ENCODE peak calls at places on chromosomes 1 and 21, in ten cellular contexts. K is SK-N-MC, O is stomach, H is suprapubic skin, U is endothelial cell of umbilical vein, P is GM12878, D is transverse colon, J is GM23338, S is breast epithelium, I is HL-60. B is an unnamed sample.

GRCh38 chr1:1290238-1290731 is 10.0 kb downstream of the SCNN1D start:
- DNase-seq in K (no peak), O (peak), H (no peak), U (peak), P (no peak), D (peak), J (peak), S (no peak), I (no peak), B (peak)

GRCh38 chr1:67144696-67145095 is 9.9 kb upstream of the C1orf141 start:
- DNase-seq in K (no peak), O (no peak), H (no peak), U (no peak), P (no peak), D (no peak), J (no peak), S (no peak), I (no peak), B (no peak)

GRCh38 chr1:3975903-3976630 is 76.0 kb upstream of the C1orf174 start:
- DNase-seq in K (no peak), O (no peak), H (no peak), U (no peak), P (no peak), D (no peak), J (no peak), S (no peak), I (no peak), B (no peak)

GRCh38 chr1:111618953-111619634 is 495 bp upstream of the RAP1A start:
- DNase-seq in K (no peak), O (no peak), H (no peak), U (no peak), P (no peak), D (no peak), J (peak), S (no peak), I (no peak), B (no peak)

GRCh38 chr1:240258910-240259309 is 167.2 kb downstream of the FMN2 start:
- DNase-seq in K (no peak), O (no peak), H (no peak), U (no peak), P (no peak), D (no peak), J (no peak), S (no peak), I (no peak), B (no peak)

GRCh38 chr1:31705080-31705866 is 1.5 kb upstream of the COL16A1 start:
- DNase-seq in K (no peak), O (peak), H (peak), U (no peak), P (no peak), D (peak), J (peak), S (no peak), I (no peak), B (peak)

GRCh38 chr1:100585774-100586173 is 47.8 kb downstream of the GPR88 start:
- DNase-seq in K (no peak), O (no peak), H (no peak), U (no peak), P (no peak), D (no peak), J (no peak), S (no peak), I (no peak), B (no peak)

GRCh38 chr1:207102146-207102545 is 1.9 kb upstream of the C4BPA start:
- DNase-seq in K (no peak), O (no peak), H (no peak), U (no peak), P (no peak), D (no peak), J (no peak), S (no peak), I (no peak), B (no peak)

GRCh38 chr1:9437931-9438330 is 101.3 kb upstream of the SLC25A33 start:
- DNase-seq in K (no peak), O (no peak), H (peak), U (no peak), P (no peak), D (peak), J (no peak), S (peak), I (no peak), B (peak)

GRCh38 chr1:201603613-201604232 is 64.8 kb downstream of the NAV1 start:
- DNase-seq in K (no peak), O (no peak), H (no peak), U (peak), P (no peak), D (no peak), J (no peak), S (no peak), I (no peak), B (no peak)

GRCh38 chr1:56799605-56800398 is 19.4 kb downstream of the FYB2 start:
- DNase-seq in K (no peak), O (no peak), H (no peak), U (no peak), P (no peak), D (no peak), J (no peak), S (no peak), I (no peak), B (no peak)

GRCh38 chr1:117231748-117232373 is 21.1 kb upstream of the VTCN1 start:
- DNase-seq in K (no peak), O (peak), H (no peak), U (no peak), P (no peak), D (peak), J (no peak), S (no peak), I (no peak), B (peak)

GRCh38 chr1:90936061-90936460 is 85.8 kb downstream of the ZNF644 start:
- DNase-seq in K (no peak), O (no peak), H (no peak), U (no peak), P (no peak), D (no peak), J (no peak), S (no peak), I (no peak), B (no peak)

GRCh38 chr1:224273651-224274050 is 56.3 kb downstream of the NVL start:
- DNase-seq in K (no peak), O (no peak), H (no peak), U (no peak), P (no peak), D (peak), J (no peak), S (no peak), I (no peak), B (no peak)

GRCh38 chr1:198387587-198387986 is 152.9 kb downstream of the ATP6V1G3 start:
- DNase-seq in K (no peak), O (no peak), H (no peak), U (no peak), P (no peak), D (no peak), J (no peak), S (no peak), I (no peak), B (no peak)

GRCh38 chr21:15221799-15222386 is 157.1 kb upstream of the NRIP1 start:
- DNase-seq in K (no peak), O (no peak), H (no peak), U (no peak), P (no peak), D (peak), J (peak), S (no peak), I (peak), B (no peak)

GRCh38 chr1:57258616-57259330 is 165.1 kb downstream of the DAB1 start:
- DNase-seq in K (no peak), O (no peak), H (no peak), U (no peak), P (no peak), D (no peak), J (no peak), S (no peak), I (no peak), B (no peak)

GRCh38 chr1:15341634-15342375 is 67.9 kb upstream of the EFHD2 start:
- DNase-seq in K (no peak), O (no peak), H (no peak), U (peak), P (no peak), D (no peak), J (no peak), S (no peak), I (no peak), B (peak)

GRCh38 chr1:246591958-246592357 is 25.7 kb downstream of the CNST start:
- DNase-seq in K (no peak), O (no peak), H (no peak), U (no peak), P (no peak), D (peak), J (no peak), S (no peak), I (no peak), B (no peak)

GRCh38 chr21:26267389-26267788 is 96.8 kb upstream of the APP start:
- DNase-seq in K (no peak), O (no peak), H (no peak), U (no peak), P (no peak), D (no peak), J (no peak), S (no peak), I (no peak), B (no peak)

DNA sequence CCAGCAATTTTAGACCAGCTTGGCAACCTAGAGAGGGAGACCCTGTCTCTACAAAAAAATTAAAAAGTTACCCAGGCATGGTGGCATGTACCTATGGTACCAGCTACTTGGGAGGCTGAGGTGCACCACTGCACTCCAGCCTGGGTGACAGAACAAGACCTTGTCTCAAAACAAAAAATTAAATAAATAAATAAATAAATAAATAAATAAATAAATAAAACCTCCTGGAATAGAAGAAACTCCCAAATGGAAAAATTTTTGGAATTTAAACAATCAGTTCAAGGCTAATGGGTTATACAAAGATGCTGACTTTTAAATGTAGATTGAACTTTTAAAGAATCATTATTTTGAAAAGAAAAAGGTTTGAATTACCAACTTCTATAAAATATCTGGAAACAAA is 22.2 kb downstream of the UBR4 start:
- DNase-seq in K (no peak), O (no peak), H (no peak), U (no peak), P (no peak), D (no peak), J (no peak), S (no peak), I (no peak), B (no peak)
- H3K4me3 ChIP-seq in K (no peak), O (no peak), H (no peak), U (no peak), P (no peak), D (no peak), J (no peak), S (no peak), I (no peak), B (no peak)

GRCh38 chr21:27838585-27838984 is 871.7 kb upstream of the ADAMTS5 start:
- DNase-seq in K (no peak), O (no peak), H (no peak), U (no peak), P (no peak), D (no peak), J (no peak), S (no peak), I (no peak), B (no peak)

GRCh38 chr21:27831177-27831576 is 864.3 kb upstream of the ADAMTS5 start:
- DNase-seq in K (no peak), O (no peak), H (no peak), U (no peak), P (no peak), D (no peak), J (no peak), S (no peak), I (no peak), B (no peak)

GRCh38 chr21:27837933-27838332 is 871.0 kb upstream of the ADAMTS5 start:
- DNase-seq in K (no peak), O (no peak), H (no peak), U (no peak), P (no peak), D (no peak), J (no peak), S (no peak), I (no peak), B (no peak)

GRCh38 chr21:27831821-27832569 is 865.1 kb upstream of the ADAMTS5 start:
- DNase-seq in K (no peak), O (no peak), H (no peak), U (no peak), P (no peak), D (no peak), J (no peak), S (no peak), I (no peak), B (no peak)

GRCh38 chr21:27833298-27833697 is 866.4 kb upstream of the ADAMTS5 start:
- DNase-seq in K (no peak), O (no peak), H (no peak), U (no peak), P (no peak), D (no peak), J (no peak), S (no peak), I (no peak), B (no peak)
- TF ChIP-seq POLR2AphosphoS5 in K (no peak), O (no peak), H (no peak), U (no peak), P (no peak), D (no peak), J (no peak), S (no peak), I (no peak), B (no peak)

DNA sequence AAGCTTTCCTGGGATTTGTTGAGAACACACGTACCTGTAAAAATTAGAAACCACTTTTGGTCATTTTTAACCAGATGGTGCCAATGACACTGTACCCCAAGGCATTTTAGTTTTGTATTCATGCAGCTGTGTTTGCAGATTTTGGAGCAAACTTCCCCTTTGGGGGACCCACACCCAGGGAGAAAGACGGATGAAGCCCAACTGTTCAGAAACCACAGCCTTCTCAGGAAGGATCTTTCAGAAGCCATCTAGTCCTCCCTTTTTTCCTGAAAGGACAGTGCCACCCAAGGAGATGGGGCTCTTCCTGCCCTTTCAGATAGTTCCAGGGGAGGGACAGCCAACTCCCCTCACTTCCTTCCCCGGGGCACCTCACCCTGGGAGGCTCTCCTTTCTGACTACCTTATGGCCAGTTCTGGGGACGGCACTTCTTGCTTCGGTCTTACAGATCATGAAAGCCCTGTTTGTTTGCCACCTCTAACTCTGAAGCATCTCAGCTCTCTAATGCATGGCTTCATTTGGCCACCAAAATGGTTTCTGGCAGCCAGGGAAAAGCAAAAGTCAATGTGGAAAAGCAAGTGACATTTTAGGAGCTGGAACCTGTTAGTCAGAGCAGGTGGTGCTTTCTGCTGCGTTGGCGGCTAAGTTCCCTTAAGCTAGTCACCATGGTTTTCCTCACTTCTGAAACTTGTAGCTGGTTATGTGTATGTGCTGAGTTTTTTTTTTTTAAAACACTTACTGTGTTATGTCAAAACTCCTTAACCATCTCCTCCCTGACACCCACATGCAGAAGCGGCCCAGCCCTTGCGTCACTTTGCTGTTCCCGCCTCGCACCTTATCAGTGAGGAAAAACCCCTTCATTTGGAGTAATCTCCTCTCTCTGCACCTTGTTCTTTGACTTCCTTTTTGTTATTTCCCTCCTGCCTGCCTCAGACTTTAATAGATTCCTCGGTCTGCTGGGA is 10.1 kb downstream of the TMCC2 start:
- DNase-seq in K (no peak), O (peak), H (no peak), U (no peak), P (no peak), D (no peak), J (no peak), S (no peak), I (no peak), B (no peak)
- H3K4me3 ChIP-seq in K (no peak), O (no peak), H (no peak), U (no peak), P (no peak), D (no peak), J (no peak), S (no peak), I (no peak), B (no peak)

DNA sequence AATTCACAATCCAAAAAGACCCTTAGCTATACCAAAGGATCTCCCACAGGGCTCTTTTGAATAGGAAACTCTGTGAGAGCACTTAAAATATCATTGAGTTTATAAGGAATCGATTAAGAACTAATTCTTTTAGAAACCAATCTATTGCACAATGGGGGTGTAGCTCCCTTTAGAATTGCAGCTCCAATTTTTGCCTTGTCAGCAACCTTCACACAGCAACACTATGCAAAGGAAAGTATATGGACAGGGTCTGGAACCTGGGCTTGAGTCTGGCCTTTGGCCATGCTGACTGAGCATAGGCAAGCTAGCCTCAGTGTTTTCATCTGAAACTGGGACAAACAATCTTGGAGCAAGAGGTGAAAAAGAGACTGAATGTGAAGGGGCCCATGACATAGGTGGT is 17.2 kb upstream of the FAM78B start:
- DNase-seq in K (no peak), O (no peak), H (no peak), U (no peak), P (no peak), D (no peak), J (no peak), S (no peak), I (no peak), B (no peak)
- TF ChIP-seq POLR2AphosphoS5 in K (no peak), O (no peak), H (no peak), U (no peak), P (no peak), D (no peak), J (no peak), S (no peak), I (no peak), B (no peak)

GRCh38 chr1:230730979-230731378 is 16.2 kb upstream of the CAPN9 start:
- DNase-seq in K (no peak), O (no peak), H (no peak), U (no peak), P (no peak), D (no peak), J (no peak), S (no peak), I (no peak), B (no peak)
- H3K4me3 ChIP-seq in K (no peak), O (no peak), H (no peak), U (no peak), P (no peak), D (no peak), J (no peak), S (no peak), I (no peak), B (no peak)

GRCh38 chr1:26287033-26287711 is 7.3 kb downstream of the SH3BGRL3 start:
- DNase-seq in K (no peak), O (peak), H (peak), U (no peak), P (no peak), D (peak), J (no peak), S (no peak), I (no peak), B (no peak)

GRCh38 chr1:26289158-26290059 is 9.5 kb downstream of the SH3BGRL3 start:
- DNase-seq in K (no peak), O (peak), H (peak), U (no peak), P (no peak), D (peak), J (no peak), S (no peak), I (peak), B (no peak)

GRCh38 chr1:26290416-26291261 is 10.8 kb downstream of the SH3BGRL3 start:
- DNase-seq in K (no peak), O (no peak), H (peak), U (no peak), P (no peak), D (no peak), J (peak), S (no peak), I (peak), B (no peak)

GRCh38 chr1:26290061-26290415 is 10.2 kb downstream of the SH3BGRL3 start:
- DNase-seq in K (no peak), O (no peak), H (peak), U (no peak), P (no peak), D (peak), J (no peak), S (no peak), I (no peak), B (no peak)

GRCh38 chr1:26288311-26288941 is 8.5 kb downstream of the SH3BGRL3 start:
- DNase-seq in K (no peak), O (no peak), H (peak), U (no peak), P (no peak), D (peak), J (no peak), S (no peak), I (peak), B (no peak)
- TF ChIP-seq POLR2AphosphoS5 in K (no peak), O (no peak), H (no peak), U (no peak), P (no peak), D (no peak), J (no peak), S (no peak), I (peak), B (no peak)

DNA sequence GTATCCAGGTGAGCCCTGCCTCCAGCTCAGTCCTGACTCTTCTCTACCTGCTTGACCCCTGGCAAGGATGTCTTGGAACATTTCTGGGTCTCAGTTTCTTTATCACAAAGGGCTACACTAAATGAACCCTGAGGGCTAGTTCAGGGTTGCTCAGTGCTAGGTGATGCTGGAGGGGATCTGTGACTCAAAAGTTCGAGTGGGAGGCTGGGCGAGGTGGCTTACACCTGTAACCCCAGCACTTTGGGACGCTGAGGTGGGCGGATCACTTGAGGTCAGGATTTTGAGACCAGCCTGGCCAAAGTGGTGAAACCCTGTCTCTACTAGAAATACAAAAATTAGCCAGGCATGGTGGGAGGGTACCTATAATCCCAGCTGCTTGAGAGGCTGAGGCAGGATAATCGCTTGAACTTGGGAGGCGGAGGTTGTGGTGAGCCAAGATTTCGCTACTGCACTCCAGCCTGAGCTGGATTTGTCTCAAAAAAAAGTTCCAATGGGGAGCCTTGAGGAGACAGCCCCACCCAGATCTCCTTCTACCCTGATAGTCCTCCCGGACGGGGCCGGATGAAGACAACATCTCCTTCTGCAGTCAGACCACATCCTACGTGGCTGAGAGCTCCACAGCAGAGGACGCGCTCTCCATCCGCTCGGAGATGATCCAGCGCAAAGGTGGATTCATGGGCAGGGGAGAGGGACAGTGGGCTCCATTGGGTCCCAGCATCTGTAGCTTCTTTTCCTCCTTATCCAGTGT is 48.9 kb downstream of the YARS1 start:
- DNase-seq in K (no peak), O (no peak), H (no peak), U (no peak), P (no peak), D (no peak), J (no peak), S (no peak), I (no peak), B (no peak)
- H3K4me3 ChIP-seq in K (no peak), O (no peak), H (no peak), U (no peak), P (no peak), D (no peak), J (no peak), S (no peak), I (no peak), B (no peak)

GRCh38 chr1:173478099-173478555 is 992 bp downstream of the PRDX6 start:
- DNase-seq in K (no peak), O (peak), H (peak), U (peak), P (no peak), D (peak), J (peak), S (no peak), I (peak), B (peak)
- TF ChIP-seq POLR2AphosphoS5 in K (no peak), O (peak), H (no peak), U (no peak), P (no peak), D (peak), J (no peak), S (no peak), I (no peak), B (peak)

B was measured in prostate gland.